ENCODE peak calls at places on chromosome 2, in five cellular contexts. Z is pancreas, Q is tibial nerve, G is transverse colon, F is T-helper 2 cell. W is an unnamed sample.
A peak's percentile ranks its signal among the peaks of the same experiment; 100 is the strongest.

GRCh38 chr2:73982140-73982617 is 2.5 kb upstream of the TET3 start:
- DNase-seq in Z (no peak), Q (no peak), G (peak; percentile 54), F (no peak), W (no peak)

GRCh38 chr2:99404039-99404799 is 67.0 kb downstream of the EIF5B start:
- DNase-seq in Z (no peak), Q (no peak), G (no peak), F (no peak), W (no peak)

GRCh38 chr2:221635949-221636348 is 63.8 kb upstream of the EPHA4 start:
- DNase-seq in Z (peak; percentile 42), Q (no peak), G (no peak), F (no peak), W (no peak)

GRCh38 chr2:20065885-20066602 is 14.6 kb upstream of the LAPTM4A start:
- DNase-seq in Z (no peak), Q (no peak), G (peak; percentile 72), F (no peak), W (no peak)

GRCh38 chr2:186274936-186275575 is 211.0 kb upstream of the ZC3H15 start:
- DNase-seq in Z (no peak), Q (no peak), G (no peak), F (no peak), W (no peak)

GRCh38 chr2:169280502-169280901 is 81.8 kb downstream of the LRP2 start:
- DNase-seq in Z (no peak), Q (no peak), G (no peak), F (no peak), W (no peak)

GRCh38 chr2:185144159-185144919 is 546.0 kb downstream of the ZNF804A start:
- DNase-seq in Z (no peak), Q (no peak), G (no peak), F (no peak), W (no peak)

GRCh38 chr2:110991951-110992350 is 128.8 kb upstream of the BCL2L11 start:
- DNase-seq in Z (no peak), Q (no peak), G (no peak), F (no peak), W (no peak)

GRCh38 chr2:119584469-119584868 is 40.2 kb downstream of the CFAP221 start:
- DNase-seq in Z (no peak), Q (no peak), G (no peak), F (no peak), W (no peak)

GRCh38 chr2:5691659-5692529 is at the start of gene SOX11:
- DNase-seq in Z (no peak), Q (no peak), G (peak; percentile 39), F (no peak), W (no peak)

W was measured in GOT3.